ENCODE peak calls at places on chromosome 14, in eight cellular contexts. Q, T, R, N, U, I, D and W are unnamed samples.

GRCh38 chr14:59273737-59274136 is 85.3 kb downstream of the DAAM1 start:
- ATAC-seq in Q (no peak), T (no peak), R (no peak), N (no peak), U (no peak), I (no peak), D (no peak), W (peak)

GRCh38 chr14:95504135-95505029 is 12.1 kb downstream of the SYNE3 start:
- ATAC-seq in Q (peak), T (no peak), R (no peak), N (no peak), U (no peak), I (no peak), D (no peak), W (no peak)

GRCh38 chr14:81727243-81727642 is 193.6 kb upstream of the SEL1L start:
- ATAC-seq in Q (no peak), T (no peak), R (no peak), N (no peak), U (no peak), I (no peak), D (no peak), W (no peak)

GRCh38 chr14:102472815-102473158 is 36.8 kb downstream of the ANKRD9 start:
- ATAC-seq in Q (no peak), T (no peak), R (no peak), N (no peak), U (no peak), I (no peak), D (no peak), W (no peak)

GRCh38 chr14:85599939-85600338 is 70.0 kb downstream of the FLRT2 start:
- ATAC-seq in Q (no peak), T (no peak), R (no peak), N (no peak), U (no peak), I (no peak), D (no peak), W (no peak)

GRCh38 chr14:104284636-104285482 is 146.5 kb downstream of the KIF26A start:
- ATAC-seq in Q (no peak), T (no peak), R (no peak), N (no peak), U (no peak), I (no peak), D (no peak), W (no peak)

GRCh38 chr14:30243157-30243556 is 315.5 kb upstream of the PRKD1 start:
- ATAC-seq in Q (no peak), T (no peak), R (no peak), N (no peak), U (no peak), I (no peak), D (no peak), W (no peak)

GRCh38 chr14:86038401-86038985 is 508.5 kb downstream of the FLRT2 start:
- ATAC-seq in Q (peak), T (peak), R (peak), N (no peak), U (no peak), I (no peak), D (peak), W (no peak)

GRCh38 chr14:54169254-54169924 is 212.8 kb upstream of the BMP4 start:
- ATAC-seq in Q (no peak), T (no peak), R (no peak), N (peak), U (no peak), I (no peak), D (no peak), W (peak)

GRCh38 chr14:35336171-35337073 is 44.2 kb downstream of the PSMA6 start:
- ATAC-seq in Q (no peak), T (peak), R (peak), N (no peak), U (peak), I (peak), D (peak), W (peak)

GRCh38 chr14:61184117-61184516 is 97.0 kb downstream of the TMEM30B start:
- ATAC-seq in Q (no peak), T (no peak), R (no peak), N (no peak), U (no peak), I (no peak), D (no peak), W (no peak)

GRCh38 chr14:54691525-54692260 is 124.8 kb downstream of the SAMD4A start:
- ATAC-seq in Q (peak), T (peak), R (peak), N (peak), U (peak), I (peak), D (peak), W (peak)

GRCh38 chr14:89232366-89233070 is 184.5 kb downstream of the FOXN3 start:
- ATAC-seq in Q (no peak), T (peak), R (no peak), N (no peak), U (no peak), I (no peak), D (no peak), W (no peak)

GRCh38 chr14:81170829-81171195 is 49.9 kb downstream of the GTF2A1 start:
- ATAC-seq in Q (no peak), T (no peak), R (no peak), N (peak), U (peak), I (no peak), D (no peak), W (no peak)

GRCh38 chr14:34711169-34711568 is 3.2 kb downstream of the CFL2 start:
- ATAC-seq in Q (peak), T (no peak), R (no peak), N (no peak), U (no peak), I (no peak), D (no peak), W (no peak)

GRCh38 chr14:64825006-64825405 is 54.7 kb downstream of the SPTB start:
- ATAC-seq in Q (no peak), T (no peak), R (no peak), N (no peak), U (no peak), I (no peak), D (no peak), W (no peak)
- TF ChIP-seq POLR2AphosphoS5 in Q (no peak), T (no peak), R (no peak), N (no peak), U (no peak), I (no peak), D (no peak), W (no peak)

GRCh38 chr14:91257328-91258020 is 13.0 kb upstream of the GPR68 start:
- ATAC-seq in Q (no peak), T (no peak), R (no peak), N (no peak), U (no peak), I (peak), D (no peak), W (no peak)

GRCh38 chr14:91256661-91257060 is 12.2 kb upstream of the GPR68 start:
- ATAC-seq in Q (no peak), T (no peak), R (no peak), N (no peak), U (no peak), I (no peak), D (no peak), W (no peak)

GRCh38 chr14:91258876-91259275 is 14.4 kb upstream of the GPR68 start:
- ATAC-seq in Q (no peak), T (no peak), R (no peak), N (no peak), U (no peak), I (no peak), D (no peak), W (no peak)

GRCh38 chr14:91255820-91256219 is 11.3 kb upstream of the GPR68 start:
- ATAC-seq in Q (no peak), T (no peak), R (no peak), N (no peak), U (no peak), I (no peak), D (no peak), W (no peak)

DNA sequence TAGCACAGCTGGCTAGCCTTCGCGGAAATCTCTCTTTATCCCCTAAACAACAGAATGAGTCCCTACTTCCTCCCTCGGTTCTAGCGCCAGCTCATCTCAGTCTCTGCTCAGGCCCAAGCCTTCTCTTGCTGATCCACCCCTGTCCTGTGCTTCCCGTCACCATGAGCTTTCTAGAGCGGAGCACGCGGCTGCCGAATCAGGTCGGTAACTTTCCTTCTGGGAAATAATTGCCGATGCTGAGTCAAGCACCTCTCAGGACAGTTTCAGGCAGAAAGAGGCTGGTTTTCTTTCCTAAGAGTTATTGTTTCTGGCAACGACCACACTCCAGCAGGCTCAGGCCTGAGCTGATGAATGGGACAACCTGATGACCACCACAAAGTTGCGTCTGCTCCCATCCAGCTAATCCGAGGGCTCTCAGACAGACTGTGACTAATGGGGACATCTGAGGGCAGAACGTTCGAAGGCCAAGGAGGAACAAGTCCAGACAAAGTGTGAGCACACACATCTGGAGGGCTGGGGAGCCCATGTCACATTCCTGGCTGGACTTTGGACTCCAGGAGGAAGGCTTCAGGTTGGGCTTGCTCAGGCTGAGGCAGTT is 13.6 kb upstream of the GPR68 start:
- ATAC-seq in Q (no peak), T (no peak), R (no peak), N (no peak), U (no peak), I (no peak), D (peak), W (peak)
- TF ChIP-seq POLR2AphosphoS5 in Q (no peak), T (no peak), R (no peak), N (no peak), U (no peak), I (no peak), D (peak), W (peak)

DNA sequence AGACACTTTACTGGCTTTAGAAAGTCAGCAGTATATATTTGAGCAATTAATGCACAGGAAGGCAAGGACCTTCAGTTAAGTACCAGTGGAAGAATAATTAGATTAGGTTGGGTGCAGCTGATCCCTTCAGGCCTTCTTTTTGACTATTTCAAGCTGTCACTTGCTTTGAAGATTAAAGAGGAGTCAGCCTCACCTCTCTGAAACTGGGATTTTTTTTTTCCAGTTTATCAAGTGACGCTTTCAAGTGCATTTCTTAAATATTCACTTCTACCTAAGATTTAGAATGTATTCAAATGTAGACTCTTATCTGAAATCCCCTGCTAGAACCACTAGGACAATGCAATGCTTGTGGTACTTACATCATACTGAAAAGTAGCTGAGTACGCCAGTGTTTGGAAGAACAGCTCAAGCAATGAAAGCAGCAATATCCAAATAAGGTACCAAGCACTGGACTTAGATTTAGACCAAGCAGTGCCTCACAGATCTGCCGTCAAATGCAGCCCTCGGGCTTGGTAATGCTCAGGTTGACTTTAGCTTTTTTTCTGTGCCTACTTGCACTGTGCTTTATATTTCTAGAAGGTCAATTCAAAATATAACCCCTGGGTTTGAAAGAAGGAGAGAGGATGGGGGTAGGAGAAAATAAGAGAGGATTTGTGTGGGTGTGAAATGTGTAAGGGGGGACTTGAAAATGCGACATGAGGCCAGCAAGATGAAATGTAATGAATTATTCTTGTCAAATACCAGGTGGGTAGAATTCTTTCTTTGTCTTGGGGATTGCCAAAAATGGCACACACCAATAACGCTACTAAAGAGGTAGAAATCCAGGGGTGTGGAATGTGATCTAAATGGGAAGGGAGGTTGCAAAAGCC is 3.7 kb upstream of the FERMT2 start:
- ATAC-seq in Q (peak), T (no peak), R (no peak), N (no peak), U (no peak), I (peak), D (no peak), W (peak)
- TF ChIP-seq POLR2AphosphoS5 in Q (no peak), T (no peak), R (no peak), N (no peak), U (no peak), I (no peak), D (no peak), W (peak)

GRCh38 chr14:105860615-105861580 is 334.5 kb downstream of the TMEM121 start:
- ATAC-seq in Q (no peak), T (no peak), R (no peak), N (no peak), U (no peak), I (no peak), D (no peak), W (no peak)
- TF ChIP-seq POLR2AphosphoS5 in Q (peak), T (no peak), R (no peak), N (no peak), U (no peak), I (no peak), D (no peak), W (no peak)

GRCh38 chr14:56959869-56960268 is 149.6 kb upstream of the OTX2 start:
- ATAC-seq in Q (no peak), T (no peak), R (no peak), N (no peak), U (no peak), I (no peak), D (no peak), W (no peak)
- TF ChIP-seq POLR2AphosphoS5 in Q (no peak), T (no peak), R (no peak), N (no peak), U (no peak), I (no peak), D (no peak), W (no peak)

GRCh38 chr14:22478670-22479069 is 110.4 kb downstream of the DAD1 start:
- ATAC-seq in Q (peak), T (no peak), R (no peak), N (no peak), U (no peak), I (no peak), D (no peak), W (no peak)

GRCh38 chr14:22478247-22478646 is 110.8 kb downstream of the DAD1 start:
- ATAC-seq in Q (no peak), T (no peak), R (no peak), N (no peak), U (no peak), I (no peak), D (no peak), W (no peak)

GRCh38 chr14:22481546-22481945 is 107.5 kb downstream of the DAD1 start:
- ATAC-seq in Q (no peak), T (no peak), R (no peak), N (no peak), U (no peak), I (no peak), D (no peak), W (no peak)

GRCh38 chr14:22479132-22479531 is 109.9 kb downstream of the DAD1 start:
- ATAC-seq in Q (no peak), T (no peak), R (no peak), N (no peak), U (no peak), I (no peak), D (no peak), W (no peak)

DNA sequence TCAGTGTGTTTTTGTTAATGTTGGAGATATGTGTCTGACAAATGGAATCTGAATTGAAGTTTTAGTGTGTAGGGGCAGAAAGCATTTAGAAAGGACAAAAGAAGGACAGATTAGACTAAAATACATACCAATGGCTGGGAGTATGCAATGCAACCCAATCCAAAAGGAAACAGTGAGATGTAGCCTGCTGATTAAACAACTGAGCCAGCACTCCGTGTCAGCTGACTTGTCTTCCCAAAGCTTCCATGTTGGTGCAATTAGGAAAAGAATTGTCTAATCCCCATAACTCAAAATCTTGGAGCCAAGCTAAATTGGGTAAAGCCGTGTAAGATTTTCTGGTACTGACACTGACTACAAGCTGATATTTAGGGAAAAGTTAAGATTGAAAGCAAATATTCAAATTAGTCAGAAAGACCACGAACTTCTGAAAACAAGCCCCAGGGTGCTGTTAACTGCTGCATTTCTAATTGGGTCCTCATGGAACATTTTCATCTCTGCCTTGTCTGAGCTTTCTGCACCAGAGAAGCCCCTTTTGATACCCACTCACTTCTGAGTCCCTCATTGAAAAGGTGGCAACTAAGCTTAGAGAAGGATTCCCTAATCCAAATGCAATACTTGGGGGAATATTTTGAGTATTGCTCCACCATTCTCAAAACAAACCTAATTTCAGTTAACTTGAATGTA is 109.1 kb downstream of the DAD1 start:
- ATAC-seq in Q (peak), T (no peak), R (no peak), N (no peak), U (no peak), I (no peak), D (no peak), W (no peak)
- TF ChIP-seq POLR2AphosphoS5 in Q (peak), T (no peak), R (no peak), N (no peak), U (no peak), I (no peak), D (no peak), W (no peak)

GRCh38 chr14:46691819-46692218 is 40.2 kb upstream of the RPL10L start:
- ATAC-seq in Q (no peak), T (no peak), R (no peak), N (no peak), U (no peak), I (no peak), D (no peak), W (no peak)
- TF ChIP-seq POLR2AphosphoS5 in Q (no peak), T (no peak), R (no peak), N (no peak), U (no peak), I (no peak), D (no peak), W (no peak)

DNA sequence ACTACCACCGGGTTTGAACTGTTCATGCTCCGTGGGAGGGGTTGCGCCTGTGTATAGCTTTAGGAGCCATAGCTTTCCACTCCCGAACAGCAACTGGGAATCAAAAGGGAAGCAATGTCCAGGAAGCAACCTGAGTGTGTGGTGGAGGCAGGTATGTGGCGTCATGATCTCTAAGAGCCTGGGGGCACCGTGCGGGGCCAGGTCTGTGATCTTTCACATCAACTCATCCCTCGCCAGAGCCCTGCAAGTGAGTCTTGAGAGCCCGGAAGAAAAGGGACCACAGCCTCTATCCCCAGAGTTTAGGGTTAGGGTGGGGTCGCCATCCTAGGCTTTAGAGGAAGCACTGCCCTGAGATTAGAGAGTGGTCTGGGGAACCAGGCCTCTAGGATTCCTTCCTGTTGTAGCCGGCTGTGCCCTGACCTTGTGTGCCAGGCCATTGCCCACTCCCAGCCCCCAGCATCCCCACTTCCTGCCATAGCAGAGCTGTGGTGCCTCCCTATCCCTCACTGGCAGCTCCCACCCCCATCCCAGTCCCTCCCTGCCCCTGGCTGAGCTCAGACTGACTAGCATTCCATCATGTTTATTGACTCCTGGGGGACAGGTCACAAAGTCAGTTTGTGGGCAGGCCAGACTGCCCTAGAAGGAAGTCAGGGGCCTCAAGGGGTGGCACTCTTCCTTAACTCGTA is 733 bp upstream of the ADCY4 start:
- ATAC-seq in Q (no peak), T (no peak), R (no peak), N (no peak), U (no peak), I (no peak), D (no peak), W (no peak)
- TF ChIP-seq POLR2AphosphoS5 in Q (no peak), T (no peak), R (no peak), N (no peak), U (no peak), I (no peak), D (peak), W (no peak)